ENCODE peak calls at places on chromosomes 1 and 21, in four cellular contexts. W, P, I and Q are unnamed samples.

GRCh38 chr21:17386498-17386897 is 126.3 kb upstream of the CXADR start:
- DNase-seq in W (no peak), P (no peak), I (no peak), Q (no peak)

GRCh38 chr1:47578026-47578861 is 140.4 kb downstream of the FOXD2 start:
- DNase-seq in W (no peak), P (peak), I (no peak), Q (no peak)

GRCh38 chr1:209527993-209528392 is 55.5 kb upstream of the CAMK1G start:
- DNase-seq in W (no peak), P (peak), I (no peak), Q (peak)

GRCh38 chr1:181083842-181084605 is 4.5 kb upstream of the IER5 start:
- DNase-seq in W (no peak), P (peak), I (peak), Q (peak)

GRCh38 chr1:205301220-205301821 is 20.2 kb downstream of the NUAK2 start:
- DNase-seq in W (peak), P (peak), I (no peak), Q (peak)

GRCh38 chr1:194227157-194227556 is 1040.7 kb upstream of the B3GALT2 start:
- DNase-seq in W (no peak), P (no peak), I (no peak), Q (no peak)

GRCh38 chr1:235502601-235503332 is 1.5 kb downstream of the B3GALNT2 start:
- DNase-seq in W (no peak), P (peak), I (no peak), Q (peak)

GRCh38 chr1:177227978-177228720 is 57.4 kb downstream of the BRINP2 start:
- DNase-seq in W (no peak), P (no peak), I (no peak), Q (no peak)

DNA sequence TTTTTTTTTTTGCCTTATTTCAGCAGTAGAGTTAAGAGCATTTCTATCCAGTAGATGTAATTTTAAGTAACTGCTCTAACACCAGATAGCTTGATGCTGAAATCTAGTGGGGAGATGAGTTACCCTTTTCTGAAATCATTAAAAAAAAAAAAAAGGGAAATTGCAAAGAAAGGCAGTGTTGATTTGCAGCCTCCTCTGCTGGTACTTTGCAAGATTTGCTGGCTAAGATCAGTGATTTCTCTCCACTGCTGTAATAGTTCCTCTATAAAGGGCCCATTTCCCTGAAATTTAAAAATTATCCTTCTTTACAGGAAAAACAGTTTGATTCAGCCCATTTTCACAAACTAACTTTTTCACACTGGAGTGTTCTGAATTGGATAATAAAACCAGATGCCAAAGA is 120.6 kb downstream of the PTBP2 start:
- DNase-seq in W (no peak), P (peak), I (no peak), Q (peak)
- TF ChIP-seq CTCF in W (peak), P (peak), I (peak), Q (peak)

GRCh38 chr1:44802306-44803061 is 2.3 kb downstream of the PLK3 start:
- DNase-seq in W (no peak), P (no peak), I (no peak), Q (no peak)
- H3K4me3 ChIP-seq in W (peak), P (peak), I (peak), Q (peak)

GRCh38 chr1:68746378-68746777 is 249.5 kb upstream of the DEPDC1 start:
- DNase-seq in W (no peak), P (no peak), I (no peak), Q (no peak)

GRCh38 chr1:68751723-68752122 is 254.8 kb upstream of the DEPDC1 start:
- DNase-seq in W (no peak), P (no peak), I (no peak), Q (no peak)
- TF ChIP-seq CTCF in W (peak), P (no peak), I (peak), Q (no peak)

GRCh38 chr1:23422313-23422877 is 2.2 kb downstream of the TCEA3 start:
- DNase-seq in W (no peak), P (peak), I (no peak), Q (peak)
- H3K4me3 ChIP-seq in W (no peak), P (peak), I (no peak), Q (no peak)

GRCh38 chr1:63322944-63323865 is 838 bp downstream of the FOXD3 start:
- DNase-seq in W (no peak), P (no peak), I (no peak), Q (peak)
- TF ChIP-seq CTCF in W (no peak), P (no peak), I (peak), Q (no peak)

GRCh38 chr1:207964195-207964966 is 53.5 kb upstream of the CD34 start:
- DNase-seq in W (no peak), P (peak), I (no peak), Q (peak)
- H3K4me3 ChIP-seq in W (no peak), P (peak), I (no peak), Q (no peak)

GRCh38 chr1:14017531-14017961 is 317.6 kb downstream of the PRDM2 start:
- DNase-seq in W (no peak), P (no peak), I (no peak), Q (no peak)
- TF ChIP-seq CTCF in W (no peak), P (no peak), I (no peak), Q (no peak)